ENCODE peak calls at places on chromosome 12, in four cellular contexts. B is suprapubic skin, V is body of pancreas, F is M059J. E is an unnamed sample.

GRCh38 chr12:57242691-57243454 is 8.1 kb downstream of the STAC3 start:
- DNase-seq in F (peak; percentile 46), V (peak; percentile 65), B (peak; percentile 76), E (no peak)

GRCh38 chr12:31629756-31630732 is 29.4 kb upstream of the ETFBKMT start:
- DNase-seq in F (peak; percentile 75), B (no peak), V (peak; percentile 63), E (no peak)

GRCh38 chr12:50598321-50598862 is 93.6 kb downstream of the DIP2B start:
- DNase-seq in B (no peak), F (no peak), V (no peak), E (no peak)

GRCh38 chr12:64219135-64219534 is 3.0 kb downstream of the KICS2 start:
- DNase-seq in F (no peak), V (no peak), B (no peak), E (no peak)

GRCh38 chr12:51023625-51024395 is 2.4 kb downstream of the SLC11A2 start:
- DNase-seq in B (no peak), F (peak; percentile 7), V (no peak), E (no peak)

GRCh38 chr12:1552978-1553471 is 41.4 kb downstream of the FBXL14 start:
- DNase-seq in B (no peak), V (no peak), F (no peak), E (no peak)

GRCh38 chr12:47902131-47902639 is 2.6 kb downstream of the VDR start:
- DNase-seq in F (no peak), V (no peak), B (no peak), E (no peak)

GRCh38 chr12:92138144-92138543 is 7.5 kb downstream of the BTG1 start:
- DNase-seq in V (no peak), B (no peak), F (no peak), E (no peak)

GRCh38 chr12:7130791-7131501 is 775 bp downstream of the CLSTN3 start:
- DNase-seq in B (no peak), F (peak; percentile 44), V (peak; percentile 68), E (no peak)

GRCh38 chr12:10190558-10191388 is 11.9 kb downstream of the TMEM52B start:
- DNase-seq in V (peak; percentile 66), B (no peak), F (peak; percentile 83), E (no peak)

GRCh38 chr12:52278931-52279682 is 4.7 kb downstream of the KRT86 start:
- DNase-seq in V (peak; percentile 88), B (peak; percentile 84), F (peak; percentile 76), E (peak; percentile 95)